ENCODE peak calls at places on chromosomes 4 and X, in seven cellular contexts. G, Q, X, L, O, N and A are unnamed samples.

GRCh38 chrX:46408553-46409407 is 136.4 kb downstream of the ZNF674 start:
- DNase-seq in G (peak; percentile 88), Q (peak; percentile 56), X (peak; percentile 69), L (peak; percentile 76), O (peak; percentile 87), N (peak; percentile 63), A (peak; percentile 54)

GRCh38 chr4:24557036-24558022 is 27.0 kb downstream of the DHX15 start:
- DNase-seq in G (no peak), Q (peak; percentile 55), X (no peak), L (no peak), O (no peak), N (no peak), A (no peak)

GRCh38 chrX:153953342-153953830 is 8.9 kb upstream of the RENBP start:
- DNase-seq in G (peak; percentile 93), Q (peak; percentile 47), X (peak; percentile 69), L (peak; percentile 89), O (peak; percentile 85), N (peak; percentile 70), A (peak; percentile 56)

GRCh38 chrX:7054219-7055206 is 93.0 kb upstream of the STS start:
- DNase-seq in G (no peak), Q (no peak), X (no peak), L (no peak), O (no peak), N (no peak), A (no peak)

GRCh38 chr4:27702710-27703431 is 842.2 kb downstream of the STIM2 start:
- DNase-seq in G (no peak), Q (peak; percentile 9), X (peak; percentile 41), L (no peak), O (no peak), N (no peak), A (no peak)

GRCh38 chr4:108940086-108941033 is 177.5 kb upstream of the ETNPPL start:
- DNase-seq in G (no peak), Q (peak; percentile 45), X (no peak), L (no peak), O (no peak), N (no peak), A (no peak)

GRCh38 chr4:25563071-25563564 is 92.5 kb upstream of the SLC34A2 start:
- DNase-seq in G (no peak), Q (no peak), X (no peak), L (no peak), O (no peak), N (peak; percentile 81), A (no peak)

GRCh38 chr4:36841583-36842326 is 402.8 kb upstream of the NWD2 start:
- DNase-seq in G (peak; percentile 80), Q (peak; percentile 35), X (no peak), L (no peak), O (peak; percentile 69), N (no peak), A (no peak)

GRCh38 chr4:30720656-30721352 is 635 bp downstream of the PCDH7 start:
- DNase-seq in G (no peak), Q (peak; percentile 69), X (peak; percentile 74), L (peak; percentile 70), O (peak; percentile 55), N (no peak), A (peak; percentile 25)

DNA sequence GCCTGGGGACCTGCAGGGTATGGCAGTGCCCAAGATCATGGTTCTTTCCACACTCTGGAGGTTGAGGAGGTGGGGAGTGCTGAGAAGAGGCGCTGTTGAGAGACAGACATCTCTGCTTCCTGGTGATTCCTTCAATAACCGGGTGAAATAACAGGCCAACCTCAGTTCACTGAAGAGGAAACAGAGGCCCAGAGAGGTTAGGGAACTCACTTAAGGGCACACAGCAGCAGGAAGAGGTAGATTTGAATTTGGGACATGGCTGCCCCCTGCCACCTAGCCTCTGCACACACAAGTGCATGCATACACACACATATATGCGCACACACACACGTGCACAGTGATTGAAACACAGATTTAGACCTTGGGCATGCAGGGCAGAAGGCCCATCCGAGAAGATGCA is 24.9 kb upstream of the HMX1 start:
- DNase-seq in G (no peak), Q (no peak), X (no peak), L (no peak), O (no peak), N (no peak), A (no peak)
- H3K27me3 ChIP-seq in G (no peaks in the 10 kb centered on the region), Q (peaks cover 9% of the 10 kb centered on the region), X (peaks cover 80% of the 10 kb centered on the region), L (peaks cover 13% of the 10 kb centered on the region), O (peaks cover 41% of the 10 kb centered on the region), N (peaks cover 47% of the 10 kb centered on the region), A (peaks cover 84% of the 10 kb centered on the region)

GRCh38 chr4:2811830-2812599 is 19.1 kb downstream of the SH3BP2 start:
- DNase-seq in G (peak; percentile 86), Q (peak; percentile 45), X (peak; percentile 50), L (peak; percentile 86), O (peak; percentile 85), N (peak; percentile 91), A (peak; percentile 78)
- H3K4me1 ChIP-seq in G (peaks cover 69% of the 10 kb centered on the region), Q (peaks cover 14% of the 10 kb centered on the region), X (peaks cover 9% of the 10 kb centered on the region), L (no peaks in the 10 kb centered on the region), O (peaks cover 39% of the 10 kb centered on the region), N (peaks cover 93% of the 10 kb centered on the region), A (peaks cover 71% of the 10 kb centered on the region)

GRCh38 chrX:131279197-131279596 is 9.9 kb downstream of the IGSF1 start:
- DNase-seq in G (no peak), Q (no peak), X (no peak), L (no peak), O (no peak), N (no peak), A (no peak)
- H3K27me3 ChIP-seq in G (no peaks in the 10 kb centered on the region), Q (no peaks in the 10 kb centered on the region), X (no peaks in the 10 kb centered on the region), L (no peaks in the 10 kb centered on the region), O (peaks cover 15% of the 10 kb centered on the region), N (no peaks in the 10 kb centered on the region), A (no peaks in the 10 kb centered on the region)

GRCh38 chr4:40295572-40295971 is 39.6 kb upstream of the CHRNA9 start:
- DNase-seq in G (no peak), Q (no peak), X (no peak), L (no peak), O (no peak), N (no peak), A (no peak)
- H3K4me1 ChIP-seq in G (peaks cover 45% of the 10 kb centered on the region), Q (no peaks in the 10 kb centered on the region), X (no peaks in the 10 kb centered on the region), L (no peaks in the 10 kb centered on the region), O (no peaks in the 10 kb centered on the region), N (no peaks in the 10 kb centered on the region), A (no peaks in the 10 kb centered on the region)

GRCh38 chrX:18879144-18879543 is 104.8 kb downstream of the PHKA2 start:
- DNase-seq in G (no peak), Q (no peak), X (no peak), L (peak; percentile 57), O (no peak), N (no peak), A (no peak)
- H3K27me3 ChIP-seq in G (no peaks in the 10 kb centered on the region), Q (no peaks in the 10 kb centered on the region), X (no peaks in the 10 kb centered on the region), L (no peaks in the 10 kb centered on the region), O (no peaks in the 10 kb centered on the region), N (no peaks in the 10 kb centered on the region), A (no peaks in the 10 kb centered on the region)